ENCODE peak calls at places on chromosomes 7 and 10, in eight cellular contexts. R is activated CD4-positive, alpha-beta memory T cell treated with anti-CD3 and anti-CD28 coated beads, Interleukin-2, amount 10 ng/mL, durations not matched to agents 7 days and 5 days; E is NCI-H1105 treated with DMSO at 0.1 percent for 48 hours; G is activated CD8-positive, alpha-beta memory T cell treated with anti-CD3 and anti-CD28 coated beads, Interleukin-2, amount 50 U/mL, for 48 hours; Y is breast epithelium; L is IMR-90; T is activated T-cell treated with anti-CD3 and anti-CD28 coated beads for 48 hours; P is PC-9. C is an unnamed sample.
A peak's percentile ranks its signal among the peaks of the same experiment; 100 is the strongest.

GRCh38 chr7:129877146-129877792 is 75.5 kb downstream of the UBE2H start:
- DNase-seq in R (no peak), G (no peak), P (no peak), Y (no peak), T (no peak), L (no peak), E (no peak), C (no peak)

GRCh38 chr10:103153302-103153759 is 39.7 kb downstream of the NT5C2 start:
- DNase-seq in T (no peak), R (no peak), E (no peak), L (peak; percentile 36), G (no peak), P (no peak), Y (no peak), C (no peak)

GRCh38 chr7:64653721-64654401 is 12.1 kb upstream of the ZNF107 start:
- DNase-seq in Y (no peak), L (no peak), P (no peak), T (no peak), E (no peak), R (no peak), G (no peak), C (no peak)

GRCh38 chr10:118850418-118851061 is 95.8 kb upstream of the CACUL1 start:
- DNase-seq in E (peak; percentile 41), R (peak; percentile 73), T (peak; percentile 67), Y (no peak), L (peak; percentile 36), G (peak; percentile 91), P (no peak), C (peak; percentile 56)

GRCh38 chr10:93495654-93496321 is 624 bp upstream of the CEP55 start:
- DNase-seq in L (no peak), T (no peak), P (no peak), E (peak; percentile 53), G (peak; percentile 66), Y (no peak), R (peak; percentile 27), C (peak; percentile 57)

GRCh38 chr7:6226194-6226799 is 46.1 kb downstream of the CYTH3 start:
- DNase-seq in T (no peak), R (no peak), E (no peak), P (peak; percentile 57), Y (no peak), G (no peak), L (peak; percentile 82), C (peak; percentile 90)

GRCh38 chr7:11026452-11027359 is 53.0 kb downstream of the PHF14 start:
- DNase-seq in P (no peak), E (peak; percentile 21), T (no peak), G (no peak), R (no peak), L (peak; percentile 0), Y (no peak), C (no peak)

GRCh38 chr7:43791665-43792064 is 33.2 kb downstream of the BLVRA start:
- DNase-seq in E (no peak), P (no peak), Y (no peak), G (peak; percentile 2), L (peak; percentile 11), T (no peak), R (no peak), C (no peak)

GRCh38 chr10:126376956-126377355 is 11.3 kb downstream of the ADAM12 start:
- DNase-seq in L (peak; percentile 53), R (no peak), T (no peak), P (peak; percentile 74), G (no peak), E (no peak), Y (no peak), C (peak; percentile 31)

GRCh38 chr7:130515315-130516047 is 23.6 kb downstream of the MEST start:
- DNase-seq in E (no peak), G (no peak), Y (no peak), T (no peak), L (no peak), R (no peak), P (no peak), C (no peak)

GRCh38 chr10:30752481-30752881 is 122.9 kb upstream of the LYZL2 start:
- DNase-seq in R (no peak), G (no peak), T (no peak), P (no peak), L (no peak), E (no peak), Y (no peak), C (no peak)

GRCh38 chr10:125441151-125441550 is 241.8 kb downstream of the TEX36 start:
- DNase-seq in G (no peak), P (peak; percentile 40), R (no peak), Y (no peak), T (no peak), L (peak; percentile 43), E (no peak), C (no peak)